ENCODE peak calls at places on chromosome 16, in seven cellular contexts. M is renal cortical epithelial cell, R is M059J, H is fibroblast of lung, K is left lobe of liver, Z is GM03348, N is NCI-H460. I is an unnamed sample.

GRCh38 chr16:28874406-28874805 is 3.9 kb upstream of the ATP2A1 start:
- DNase-seq in M (no peak), R (no peak), H (no peak), K (no peak), Z (no peak), N (no peak), I (no peak)

GRCh38 chr16:85007815-85008214 is 3.5 kb downstream of the ZDHHC7 start:
- DNase-seq in M (no peak), R (no peak), H (no peak), K (no peak), Z (no peak), N (no peak), I (no peak)

GRCh38 chr16:2610781-2611498 is 71.4 kb upstream of the KCTD5 start:
- DNase-seq in M (no peak), R (no peak), H (no peak), K (no peak), Z (no peak), N (no peak), I (no peak)

GRCh38 chr16:66408181-66409048 is 18.7 kb upstream of the BEAN1 start:
- DNase-seq in M (peak), R (peak), H (peak), K (no peak), Z (peak), N (peak), I (no peak)

GRCh38 chr16:19123535-19124178 is 9.9 kb downstream of the ITPRIPL2 start:
- DNase-seq in M (no peak), R (peak), H (no peak), K (peak), Z (no peak), N (no peak), I (peak)

GRCh38 chr16:71441348-71441781 is 489 bp downstream of the TLE7 start:
- DNase-seq in M (no peak), R (no peak), H (no peak), K (no peak), Z (no peak), N (no peak), I (no peak)

GRCh38 chr16:50979806-50980620 is 171.1 kb downstream of the SALL1 start:
- DNase-seq in M (no peak), R (no peak), H (no peak), K (no peak), Z (no peak), N (no peak), I (no peak)

GRCh38 chr16:65667013-65667578 is 545.2 kb upstream of the CDH11 start:
- DNase-seq in M (no peak), R (peak), H (peak), K (no peak), Z (peak), N (peak), I (peak)

GRCh38 chr16:82895843-82896242 is 269.1 kb downstream of the CDH13 start:
- DNase-seq in M (no peak), R (no peak), H (no peak), K (no peak), Z (no peak), N (no peak), I (no peak)

GRCh38 chr16:27109666-27110523 is 43.2 kb downstream of the C16orf82 start:
- DNase-seq in M (peak), R (peak), H (peak), K (peak), Z (peak), N (peak), I (peak)

GRCh38 chr16:69567031-69567680 is 1.4 kb downstream of the NFAT5 start:
- DNase-seq in M (peak), R (peak), H (peak), K (no peak), Z (no peak), N (no peak), I (no peak)

GRCh38 chr16:90016339-90016950 is 2.8 kb downstream of the DBNDD1 start:
- DNase-seq in M (no peak), R (no peak), H (no peak), K (peak), Z (no peak), N (no peak), I (no peak)

GRCh38 chr16:86879268-86879667 is 300.9 kb downstream of the FOXL1 start:
- DNase-seq in M (no peak), R (no peak), H (no peak), K (no peak), Z (no peak), N (no peak), I (no peak)

I was measured in fibroblast of gingiva.